ENCODE peak calls at places on chromosomes 7 and 10, in four cellular contexts. P, U, Q and W are unnamed samples.

GRCh38 chr7:138549082-138549481 is 89.0 kb downstream of the TRIM24 start:
- DNase-seq in P (peak), U (no peak), Q (no peak), W (no peak)

GRCh38 chr10:60123668-60124067 is 217.3 kb upstream of the CCDC6 start:
- DNase-seq in P (no peak), U (peak), Q (no peak), W (no peak)

GRCh38 chr7:43018446-43018845 is 86.3 kb downstream of the MRPL32 start:
- DNase-seq in P (peak), U (peak), Q (no peak), W (no peak)

GRCh38 chr7:90246184-90246583 is 1.2 kb downstream of the CFAP69 start:
- DNase-seq in P (no peak), U (no peak), Q (no peak), W (no peak)

GRCh38 chr7:158244430-158244829 is 343.2 kb downstream of the PTPRN2 start:
- DNase-seq in P (no peak), U (no peak), Q (no peak), W (no peak)

GRCh38 chr7:131222171-131222570 is 105.5 kb upstream of the MKLN1 start:
- DNase-seq in P (peak), U (no peak), Q (no peak), W (no peak)

GRCh38 chr10:93495654-93496321 is 624 bp upstream of the CEP55 start:
- DNase-seq in P (peak), U (peak), Q (no peak), W (no peak)

GRCh38 chr10:16891375-16892313 is 74.4 kb upstream of the RSU1 start:
- DNase-seq in P (peak), U (peak), Q (no peak), W (no peak)

GRCh38 chr7:461453-462172 is 58.0 kb downstream of the PDGFA start:
- DNase-seq in P (no peak), U (no peak), Q (no peak), W (no peak)

GRCh38 chr10:20185116-20185515 is 368.9 kb downstream of the PLXDC2 start:
- DNase-seq in P (no peak), U (no peak), Q (no peak), W (no peak)

GRCh38 chr10:60236869-60237524 is 152.7 kb downstream of the ANK3 start:
- DNase-seq in P (peak), U (no peak), Q (no peak), W (peak)

GRCh38 chr10:94223702-94224370 is 138.9 kb downstream of the NOC3L start:
- DNase-seq in P (no peak), U (no peak), Q (no peak), W (no peak)

GRCh38 chr7:107918948-107919347 is 28.0 kb downstream of the DLD start:
- DNase-seq in P (no peak), U (no peak), Q (no peak), W (no peak)

GRCh38 chr10:34335960-34336359 is 479.1 kb downstream of the PARD3 start:
- DNase-seq in P (no peak), U (no peak), Q (no peak), W (no peak)

GRCh38 chr7:11127988-11128387 is 154.3 kb downstream of the PHF14 start:
- DNase-seq in P (no peak), U (no peak), Q (no peak), W (no peak)

GRCh38 chr10:97889461-97890265 is 40.0 kb downstream of the GOLGA7B start:
- DNase-seq in P (no peak), U (peak), Q (no peak), W (no peak)

GRCh38 chr10:11208908-11209809 is 191.5 kb downstream of the CELF2 start:
- DNase-seq in P (no peak), U (no peak), Q (no peak), W (no peak)

GRCh38 chr10:126092806-126093205 is 196.4 kb downstream of the FANK1 start:
- DNase-seq in P (no peak), U (no peak), Q (no peak), W (no peak)

GRCh38 chr10:131203456-131204357 is 107.8 kb downstream of the TCERG1L start:
- DNase-seq in P (no peak), U (no peak), Q (no peak), W (no peak)

DNA sequence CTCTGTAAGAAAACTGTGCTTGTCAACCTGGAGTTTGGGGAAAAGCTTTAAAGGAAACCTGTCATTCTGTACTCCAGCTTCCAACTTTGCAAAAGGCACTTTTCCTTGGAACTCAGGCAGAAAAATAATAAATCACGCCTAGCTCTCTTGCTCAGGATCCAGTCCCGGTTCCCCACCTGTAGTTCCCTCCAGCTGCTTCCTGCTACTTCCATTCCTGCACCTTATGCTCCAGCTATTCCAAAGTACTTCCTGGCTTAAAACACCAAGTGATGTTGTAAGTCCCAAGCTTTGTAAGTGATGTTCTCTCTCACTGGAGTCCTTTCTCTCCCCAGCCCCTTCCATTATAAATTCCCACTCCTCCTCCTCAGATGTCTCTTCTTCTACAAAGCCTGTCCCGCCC is 98.6 kb downstream of the GRM8 start:
- DNase-seq in P (no peak), U (no peak), Q (no peak), W (no peak)
- TF ChIP-seq CTCF in P (no peak), U (no peak), Q (no peak), W (no peak)

GRCh38 chr7:149732111-149732561 is 41.3 kb downstream of the ZNF467 start:
- DNase-seq in P (no peak), U (no peak), Q (no peak), W (no peak)

GRCh38 chr7:149728491-149729375 is 44.7 kb downstream of the ZNF467 start:
- DNase-seq in P (no peak), U (no peak), Q (no peak), W (no peak)

GRCh38 chr7:149731207-149731955 is 42.0 kb downstream of the ZNF467 start:
- DNase-seq in P (no peak), U (no peak), Q (no peak), W (peak)

GRCh38 chr7:149729586-149729982 is 43.8 kb downstream of the ZNF467 start:
- DNase-seq in P (no peak), U (no peak), Q (no peak), W (no peak)

GRCh38 chr7:149729983-149730801 is 43.2 kb downstream of the ZNF467 start:
- DNase-seq in P (no peak), U (no peak), Q (no peak), W (no peak)
- TF ChIP-seq CTCF in P (no peak), U (no peak), Q (no peak), W (no peak)

GRCh38 chr10:86137561-86137960 is 229.0 kb downstream of the GRID1 start:
- DNase-seq in P (no peak), U (no peak), Q (no peak), W (no peak)

GRCh38 chr10:86135191-86135590 is 231.4 kb downstream of the GRID1 start:
- DNase-seq in P (no peak), U (no peak), Q (no peak), W (no peak)

GRCh38 chr10:86141896-86142295 is 224.7 kb downstream of the GRID1 start:
- DNase-seq in P (no peak), U (no peak), Q (no peak), W (no peak)

GRCh38 chr10:86138551-86139065 is 228.0 kb downstream of the GRID1 start:
- DNase-seq in P (no peak), U (no peak), Q (no peak), W (no peak)

DNA sequence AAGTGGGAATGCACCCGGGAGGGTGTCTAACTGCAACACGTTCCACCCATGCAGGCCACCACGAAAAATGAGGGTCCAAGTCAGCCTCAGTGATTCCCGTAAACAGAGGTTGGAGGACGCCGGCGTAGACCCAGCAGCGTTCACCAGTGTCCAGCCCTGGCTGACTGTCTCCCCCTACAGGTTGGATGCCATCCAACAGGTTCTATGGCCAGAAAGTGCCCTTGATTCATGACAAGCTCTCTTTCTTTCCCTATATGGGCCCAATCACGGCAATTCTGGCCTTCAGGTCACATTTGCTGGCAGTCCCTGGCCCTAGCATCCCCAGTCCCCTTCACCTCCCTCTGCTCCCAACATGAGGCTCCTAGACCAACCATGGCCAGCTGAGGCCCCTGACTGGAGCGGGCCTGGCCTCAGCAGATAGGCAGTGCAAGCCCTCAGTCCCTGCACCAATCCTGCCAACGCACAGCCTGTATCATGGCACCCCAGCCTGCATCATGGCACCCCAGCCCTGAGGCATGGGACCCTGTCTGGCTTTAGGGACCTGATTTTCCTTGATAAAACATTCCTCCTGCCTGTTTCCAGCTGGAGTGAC is 227.4 kb downstream of the GRID1 start:
- DNase-seq in P (peak), U (no peak), Q (no peak), W (no peak)
- TF ChIP-seq CTCF in P (peak), U (no peak), Q (no peak), W (no peak)

DNA sequence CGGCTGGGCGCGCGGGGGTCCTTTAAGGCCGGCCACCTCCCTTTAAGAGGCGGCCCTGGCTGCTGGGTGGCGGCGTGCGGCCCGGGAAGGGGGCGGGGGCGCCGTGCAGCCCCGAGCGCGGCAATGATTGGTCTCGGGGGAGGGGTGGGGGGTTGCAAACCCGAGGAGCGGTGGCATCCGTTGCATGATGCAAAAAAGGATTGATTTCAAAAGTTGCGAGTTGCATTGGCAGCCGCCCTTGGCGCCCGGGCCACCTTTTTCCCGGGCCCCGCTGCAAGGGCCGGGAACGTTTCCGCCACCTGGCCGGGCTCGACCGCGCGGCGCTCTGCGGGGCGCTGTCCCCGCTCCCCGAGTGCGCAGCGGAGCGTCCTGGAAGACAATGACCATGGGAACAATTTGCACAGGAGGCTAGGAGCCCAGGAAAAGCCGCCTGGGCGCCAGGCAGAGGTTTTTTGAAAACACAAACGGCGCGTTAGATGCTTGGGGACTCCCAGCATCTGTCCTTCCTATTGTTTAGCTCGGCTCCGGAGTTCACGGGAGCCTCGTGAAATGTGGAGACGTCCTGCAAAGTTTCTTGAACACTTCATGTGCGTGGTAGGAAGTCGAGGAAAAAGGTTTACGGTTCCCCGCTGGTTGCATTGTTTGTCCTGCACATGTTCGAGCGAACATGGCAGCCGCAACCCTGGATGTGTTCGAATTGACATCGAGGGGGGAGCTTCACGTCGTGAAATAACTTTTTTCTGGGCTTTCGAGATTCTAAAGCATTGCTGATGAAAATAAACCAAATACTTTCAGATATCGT is at the start of gene SEPHS1:
- DNase-seq in P (peak), U (peak), Q (peak), W (peak)
- TF ChIP-seq CTCF in P (no peak), U (no peak), Q (no peak), W (no peak)

DNA sequence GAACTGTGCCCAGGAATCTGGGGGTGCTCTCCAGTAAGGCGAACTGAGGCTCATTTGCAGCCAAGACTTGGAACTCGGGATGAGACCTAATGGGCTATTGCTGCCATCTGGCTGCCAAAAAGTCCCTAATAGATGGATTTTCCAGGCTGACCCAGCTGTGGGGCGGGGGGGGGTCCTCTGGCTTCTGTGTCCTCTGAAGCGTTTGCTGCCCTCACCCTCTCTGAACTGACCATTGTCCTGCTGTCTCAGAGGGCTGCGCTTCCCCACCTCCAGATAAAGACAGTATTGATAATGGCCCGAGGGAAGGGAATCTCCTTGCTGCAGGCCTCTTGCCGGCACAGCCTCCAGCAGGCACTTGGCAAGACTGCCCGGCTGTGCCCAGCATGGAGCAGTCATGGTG is 46.6 kb downstream of the CLEC2L start:
- DNase-seq in P (no peak), U (no peak), Q (no peak), W (no peak)
- TF ChIP-seq CTCF in P (no peak), U (peak), Q (no peak), W (no peak)

GRCh38 chr7:141974831-141975230 is 1.3 kb upstream of the TAS2R38 start:
- DNase-seq in P (no peak), U (peak), Q (no peak), W (no peak)

GRCh38 chr7:141975806-141976523 is 2.4 kb upstream of the TAS2R38 start:
- DNase-seq in P (peak), U (peak), Q (peak), W (peak)

GRCh38 chr7:141978351-141978750 is 4.8 kb upstream of the TAS2R38 start:
- DNase-seq in P (no peak), U (no peak), Q (no peak), W (no peak)

GRCh38 chr7:141979611-141980010 is 6.0 kb upstream of the TAS2R38 start:
- DNase-seq in P (no peak), U (no peak), Q (no peak), W (no peak)

DNA sequence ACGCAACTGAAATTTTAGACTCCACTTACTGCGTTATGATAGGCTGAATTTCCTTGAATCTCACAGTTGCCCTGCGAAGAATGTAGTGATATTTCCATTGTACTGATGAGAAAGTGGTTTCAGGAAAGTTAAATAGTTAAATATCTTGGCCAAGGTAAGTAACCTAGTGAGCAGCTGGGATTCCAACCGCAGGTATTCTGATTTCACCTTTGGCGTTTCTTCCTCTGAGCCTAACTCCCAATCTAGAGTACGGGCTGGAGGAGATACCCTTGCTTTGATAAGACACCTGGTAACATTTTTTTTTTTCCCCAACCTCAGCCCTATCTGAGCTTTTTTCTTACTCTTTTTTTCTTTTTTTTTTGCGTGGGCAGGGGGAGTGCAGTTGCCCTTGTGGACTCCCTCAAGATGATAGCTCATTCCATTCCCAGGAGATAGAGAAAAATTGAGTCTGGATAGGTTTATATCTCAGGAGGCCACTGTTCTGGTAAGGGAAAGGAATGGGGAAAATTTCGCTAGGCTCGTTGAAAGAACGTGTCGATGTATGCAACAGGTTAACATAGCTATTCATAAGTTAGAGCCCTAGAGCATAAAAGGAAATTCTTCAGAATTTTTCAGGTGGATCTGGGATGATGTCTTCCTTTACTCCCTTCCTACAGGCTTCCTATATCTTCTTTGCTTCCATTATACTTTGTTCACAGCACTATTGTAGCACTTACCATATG is 3.1 kb upstream of the TAS2R38 start:
- DNase-seq in P (no peak), U (no peak), Q (no peak), W (no peak)
- TF ChIP-seq CTCF in P (no peak), U (no peak), Q (peak), W (no peak)

DNA sequence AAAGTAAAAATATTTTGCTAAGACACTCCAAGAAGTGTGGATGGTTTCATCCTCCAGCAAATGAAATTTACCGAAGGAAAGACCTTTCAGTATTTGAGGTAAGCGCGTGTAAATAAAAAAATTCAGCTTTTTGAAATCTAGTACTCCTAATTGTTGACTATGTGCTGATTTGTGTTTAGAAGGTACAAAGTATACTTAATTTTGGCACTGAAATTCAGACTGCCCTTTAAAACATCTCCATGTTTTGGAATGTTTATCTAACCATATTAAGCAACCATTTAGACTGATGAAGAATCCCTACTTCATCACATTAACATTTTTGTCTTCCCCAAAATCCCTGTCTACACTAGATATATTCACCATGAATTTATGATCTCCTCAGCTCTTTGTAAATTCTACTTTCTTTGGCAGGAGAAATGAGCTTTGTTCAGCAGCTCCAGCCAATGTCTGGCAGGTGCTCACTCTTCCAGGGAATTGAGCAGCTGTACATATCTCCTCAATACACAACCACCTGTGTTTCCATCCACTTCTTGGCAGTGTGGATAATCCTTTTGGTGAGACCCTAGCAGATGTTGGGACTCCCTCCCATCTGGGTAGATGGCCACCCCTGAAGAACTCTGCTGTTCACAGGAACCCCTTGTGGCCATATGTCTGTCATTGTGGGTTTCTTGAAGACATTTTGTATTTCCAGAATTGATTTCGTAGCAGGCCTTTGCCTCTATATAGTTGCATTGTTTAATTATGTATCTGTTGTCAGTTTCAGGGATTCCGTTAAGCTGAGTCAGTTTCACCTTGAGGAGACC is 129.4 kb upstream of the SAMD8 start:
- DNase-seq in P (no peak), U (no peak), Q (no peak), W (no peak)
- TF ChIP-seq CTCF in P (no peak), U (no peak), Q (no peak), W (no peak)

DNA sequence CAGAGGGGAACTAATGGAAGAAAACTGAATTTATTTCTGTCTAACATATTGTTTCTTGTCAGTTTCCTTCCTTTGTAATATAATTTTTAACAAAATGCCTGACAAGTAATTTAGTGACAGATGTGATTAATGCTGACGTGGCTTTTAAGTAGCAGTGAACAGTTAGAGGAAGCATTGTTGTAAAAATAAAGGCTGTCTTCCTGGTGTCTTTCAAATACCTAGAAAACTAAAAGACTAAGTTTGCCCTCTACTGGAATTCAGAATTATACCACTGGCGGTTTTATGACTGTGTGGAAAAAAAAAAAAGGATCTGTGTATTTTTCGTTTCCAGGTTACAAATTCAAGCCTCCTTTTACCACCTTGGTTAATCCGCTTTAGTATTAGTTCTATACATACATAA is 217.1 kb upstream of the DPP6 start:
- DNase-seq in P (no peak), U (no peak), Q (no peak), W (no peak)
- TF ChIP-seq CTCF in P (no peak), U (no peak), Q (no peak), W (no peak)